ENCODE peak calls at places on chromosomes 12 and 14, in seven cellular contexts. H is stomach, G is WERI-Rb-1, F is sigmoid colon, E is heart left ventricle, V is Peyer's patch, Y is uterus. K is an unnamed sample.

GRCh38 chr14:58768977-58769376 is 131.2 kb downstream of the DACT1 start:
- DNase-seq in H (no peak), G (no peak), F (no peak), E (no peak), V (no peak), Y (no peak), K (no peak)

GRCh38 chr12:30197392-30198047 is 413.8 kb upstream of the TMTC1 start:
- DNase-seq in H (no peak), G (no peak), F (no peak), E (no peak), V (no peak), Y (no peak), K (no peak)

GRCh38 chr12:1797991-1798733 is 22.2 kb upstream of the LRTM2 start:
- DNase-seq in H (no peak), G (no peak), F (peak; percentile 66), E (no peak), V (peak; percentile 16), Y (no peak), K (peak; percentile 69)

GRCh38 chr12:52884526-52885293 is 20.2 kb downstream of the KRT8 start:
- DNase-seq in H (peak; percentile 87), G (peak; percentile 71), F (peak; percentile 85), E (peak; percentile 76), V (peak; percentile 74), Y (peak; percentile 74), K (peak; percentile 90)

GRCh38 chr12:105561981-105562726 is 231.7 kb downstream of the C12orf75 start:
- DNase-seq in H (peak; percentile 33), G (no peak), F (peak; percentile 76), E (peak; percentile 56), V (no peak), Y (peak; percentile 73), K (no peak)

GRCh38 chr12:54146506-54147145 is 42.2 kb downstream of the SMUG1 start:
- DNase-seq in H (no peak), G (no peak), F (no peak), E (no peak), V (no peak), Y (no peak), K (no peak)

GRCh38 chr12:77746108-77746507 is 84.6 kb upstream of the NAV3 start:
- DNase-seq in H (no peak), G (peak; percentile 18), F (no peak), E (no peak), V (no peak), Y (no peak), K (no peak)

GRCh38 chr12:14768823-14769405 is 34.4 kb downstream of the WBP11 start:
- DNase-seq in H (peak; percentile 33), G (no peak), F (peak; percentile 65), E (no peak), V (no peak), Y (peak; percentile 17), K (no peak)

GRCh38 chr12:61654698-61655097 is 605.5 kb upstream of the USP15 start:
- DNase-seq in H (no peak), G (peak; percentile 27), F (no peak), E (no peak), V (no peak), Y (no peak), K (no peak)

GRCh38 chr14:105767315-105767714 is 240.9 kb downstream of the TMEM121 start:
- DNase-seq in H (no peak), G (no peak), F (peak; percentile 49), E (no peak), V (no peak), Y (no peak), K (peak; percentile 37)

GRCh38 chr12:3257411-3257810 is 180.2 kb downstream of the TSPAN9 start:
- DNase-seq in H (no peak), G (no peak), F (no peak), E (no peak), V (no peak), Y (no peak), K (no peak)

GRCh38 chr14:31505411-31505810 is 17.6 kb upstream of the GPR33 start:
- DNase-seq in H (no peak), G (no peak), F (no peak), E (no peak), V (no peak), Y (no peak), K (no peak)

GRCh38 chr14:75860561-75861160 is 121.1 kb downstream of the TGFB3 start:
- DNase-seq in H (no peak), G (no peak), F (no peak), E (no peak), V (no peak), Y (no peak), K (no peak)

GRCh38 chr14:78974691-78975090 is 804.5 kb downstream of the NRXN3 start:
- DNase-seq in H (no peak), G (no peak), F (no peak), E (no peak), V (no peak), Y (no peak), K (no peak)

GRCh38 chr14:106308839-106309389 is 782.5 kb downstream of the TMEM121 start:
- DNase-seq in H (peak; percentile 46), G (peak; percentile 48), F (no peak), E (no peak), V (peak; percentile 51), Y (no peak), K (peak; percentile 75)

GRCh38 chr14:84254205-84254788 is 1275.6 kb upstream of the FLRT2 start:
- DNase-seq in H (no peak), G (no peak), F (no peak), E (no peak), V (no peak), Y (no peak), K (no peak)

GRCh38 chr14:100733152-100733850 is 6.6 kb downstream of the DLK1 start:
- DNase-seq in H (no peak), G (no peak), F (peak; percentile 18), E (peak; percentile 2), V (no peak), Y (no peak), K (peak; percentile 32)

GRCh38 chr12:65990592-65990991 is 140.0 kb downstream of the LLPH start:
- DNase-seq in H (no peak), G (no peak), F (no peak), E (no peak), V (no peak), Y (no peak), K (no peak)

GRCh38 chr14:88198441-88198840 is 124.6 kb downstream of the KCNK10 start:
- DNase-seq in H (no peak), G (peak; percentile 16), F (no peak), E (no peak), V (no peak), Y (no peak), K (no peak)

GRCh38 chr12:122137681-122138080 is 36.3 kb downstream of the IL31 start:
- DNase-seq in H (no peak), G (peak; percentile 55), F (no peak), E (no peak), V (no peak), Y (no peak), K (no peak)

GRCh38 chr12:49583361-49584094 is 15.6 kb upstream of the MCRS1 start:
- DNase-seq in H (no peak), G (no peak), F (no peak), E (no peak), V (no peak), Y (no peak), K (no peak)

GRCh38 chr12:38977132-38977531 is 71.7 kb upstream of the CPNE8 start:
- DNase-seq in H (no peak), G (no peak), F (no peak), E (no peak), V (no peak), Y (no peak), K (no peak)

GRCh38 chr12:119082496-119082895 is 96.2 kb upstream of the HSPB8 start:
- DNase-seq in H (no peak), G (peak; percentile 67), F (no peak), E (peak; percentile 86), V (no peak), Y (no peak), K (no peak)

GRCh38 chr14:22469541-22470303 is 119.3 kb downstream of the DAD1 start:
- DNase-seq in H (no peak), G (no peak), F (no peak), E (no peak), V (no peak), Y (no peak), K (no peak)

GRCh38 chr14:44170099-44170498 is 337.0 kb downstream of the FSCB start:
- DNase-seq in H (no peak), G (no peak), F (no peak), E (no peak), V (no peak), Y (no peak), K (no peak)

GRCh38 chr14:71361335-71361734 is 454.1 kb downstream of the PCNX1 start:
- DNase-seq in H (no peak), G (no peak), F (no peak), E (no peak), V (no peak), Y (no peak), K (no peak)

GRCh38 chr12:120922279-120922678 is 18.1 kb upstream of the SPPL3 start:
- DNase-seq in H (no peak), G (no peak), F (no peak), E (no peak), V (no peak), Y (no peak), K (no peak)

GRCh38 chr12:28415755-28416154 is 225.5 kb downstream of the CCDC91 start:
- DNase-seq in H (no peak), G (no peak), F (no peak), E (no peak), V (no peak), Y (no peak), K (no peak)

GRCh38 chr14:91873476-91874265 is 6.3 kb upstream of the TC2N start:
- DNase-seq in H (peak; percentile 59), G (no peak), F (no peak), E (no peak), V (peak; percentile 82), Y (no peak), K (no peak)

DNA sequence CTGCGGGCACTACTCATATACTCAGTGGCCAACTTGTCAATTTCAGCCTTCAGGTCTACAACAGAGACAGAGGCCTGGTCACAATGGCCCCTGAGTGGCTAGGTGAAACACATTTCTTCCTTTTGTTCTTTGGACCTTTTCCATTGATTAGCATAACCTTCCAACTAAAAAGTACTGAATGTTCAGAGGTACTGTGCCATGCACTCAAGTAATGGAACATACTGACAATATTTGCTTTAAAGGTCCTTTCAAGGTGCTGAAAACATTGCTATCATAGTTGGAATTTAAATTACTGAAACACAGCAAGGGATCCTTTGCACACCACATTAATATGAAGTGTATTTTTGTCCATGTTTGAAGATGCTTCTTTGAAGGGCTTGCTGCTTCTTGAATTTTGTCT is 6.1 kb upstream of the ACRBP start:
- DNase-seq in H (no peak), G (no peak), F (no peak), E (no peak), V (no peak), Y (no peak), K (no peak)
- H3K36me3 ChIP-seq in H (peaks cover 98% of the 10 kb centered on the region), G (peaks cover 56% of the 10 kb centered on the region), F (peaks cover 35% of the 10 kb centered on the region), E (peaks cover 68% of the 10 kb centered on the region), V (no peaks in the 10 kb centered on the region), Y (no peaks in the 10 kb centered on the region), K (peaks cover 90% of the 10 kb centered on the region)

GRCh38 chr12:32158525-32158924 is 51.9 kb downstream of the BICD1 start:
- DNase-seq in H (no peak), G (no peak), F (no peak), E (no peak), V (no peak), Y (no peak), K (no peak)
- TF ChIP-seq CTCF in H (no peak), G (no peak), F (no peak), E (no peak), V (no peak), Y (no peak), K (no peak)

GRCh38 chr12:31288381-31288780 is 37.6 kb downstream of the SINHCAF start:
- DNase-seq in H (no peak), G (no peak), F (no peak), E (no peak), V (no peak), Y (no peak), K (no peak)
- H3K36me3 ChIP-seq in H (peaks cover 78% of the 10 kb centered on the region), G (peaks cover 98% of the 10 kb centered on the region), F (peaks cover 19% of the 10 kb centered on the region), E (peaks cover 30% of the 10 kb centered on the region), V (no peaks in the 10 kb centered on the region), Y (peaks cover 2% of the 10 kb centered on the region), K (peaks cover 57% of the 10 kb centered on the region)

GRCh38 chr14:85415015-85415712 is 114.8 kb upstream of the FLRT2 start:
- DNase-seq in H (no peak), G (no peak), F (peak; percentile 65), E (peak; percentile 43), V (no peak), Y (peak; percentile 47), K (no peak)
- TF ChIP-seq CTCF in H (no peak), G (no peak), F (no peak), E (no peak), V (no peak), Y (no peak), K (peak; percentile 16)